ENCODE peak calls at places on chromosome 1, in ten cellular contexts. P, F, O, H, Q, S, M, C, E and B are unnamed samples.

GRCh38 chr1:212498243-212498642 is 65.5 kb downstream of the NENF start:
- DNase-seq in P (peak), F (no peak), O (no peak), H (peak), Q (no peak), S (peak), M (peak), C (peak), E (no peak), B (no peak)

GRCh38 chr1:214952648-214953047 is 129.9 kb upstream of the KCNK2 start:
- DNase-seq in P (no peak), F (no peak), O (no peak), H (no peak), Q (peak), S (no peak), M (no peak), C (no peak), E (no peak), B (no peak)

GRCh38 chr1:48025076-48025475 is 27.9 kb upstream of the TRABD2B start:
- DNase-seq in P (no peak), F (no peak), O (no peak), H (no peak), Q (no peak), S (no peak), M (no peak), C (no peak), E (no peak), B (no peak)

GRCh38 chr1:156675271-156675708 is 1.9 kb downstream of the NES start:
- DNase-seq in P (no peak), F (no peak), O (no peak), H (no peak), Q (no peak), S (no peak), M (no peak), C (no peak), E (no peak), B (no peak)

GRCh38 chr1:94863919-94864318 is 43.8 kb downstream of the SLC44A3 start:
- DNase-seq in P (peak), F (peak), O (peak), H (peak), Q (no peak), S (peak), M (peak), C (no peak), E (no peak), B (no peak)

GRCh38 chr1:9539829-9540550 is 725 bp downstream of the SLC25A33 start:
- DNase-seq in P (no peak), F (peak), O (peak), H (no peak), Q (peak), S (peak), M (peak), C (no peak), E (peak), B (no peak)

GRCh38 chr1:101938681-101939080 is 58.0 kb downstream of the OLFM3 start:
- DNase-seq in P (no peak), F (no peak), O (no peak), H (no peak), Q (no peak), S (no peak), M (no peak), C (no peak), E (no peak), B (no peak)

GRCh38 chr1:76770979-76771378 is 96.3 kb upstream of the ST6GALNAC5 start:
- DNase-seq in P (no peak), F (no peak), O (no peak), H (no peak), Q (no peak), S (no peak), M (no peak), C (no peak), E (no peak), B (peak)

GRCh38 chr1:229365574-229365973 is 22.7 kb upstream of the CCSAP start:
- DNase-seq in P (no peak), F (no peak), O (no peak), H (no peak), Q (no peak), S (no peak), M (no peak), C (no peak), E (no peak), B (no peak)

GRCh38 chr1:66300280-66300973 is 233.5 kb upstream of the SGIP1 start:
- DNase-seq in P (no peak), F (no peak), O (no peak), H (no peak), Q (no peak), S (no peak), M (peak), C (no peak), E (no peak), B (no peak)